ENCODE peak calls at places on chromosome 21, in eight cellular contexts. A is gastrocnemius medialis, X is K562, Z is AG10803, F is left lung, G is dorsolateral prefrontal cortex, T is GM23248, J is MM.1S. C is an unnamed sample.

GRCh38 chr21:41366522-41367151 is 4.8 kb downstream of the MX2 start:
- DNase-seq in T (peak; percentile 50), G (no peak), J (no peak), F (peak; percentile 73), Z (peak; percentile 80), A (no peak), X (peak; percentile 60), C (no peak)

GRCh38 chr21:36732761-36733160 is 33.8 kb downstream of the SIM2 start:
- DNase-seq in J (no peak), T (no peak), X (no peak), F (no peak), A (no peak), G (no peak), Z (no peak), C (no peak)

GRCh38 chr21:35491920-35492678 is 443.0 kb upstream of the RUNX1 start:
- DNase-seq in F (no peak), A (no peak), Z (no peak), G (no peak), X (no peak), T (no peak), J (no peak), C (no peak)

GRCh38 chr21:28821276-28822063 is 171.2 kb downstream of the LTN1 start:
- DNase-seq in A (no peak), F (no peak), T (peak; percentile 5), X (no peak), G (no peak), J (no peak), Z (no peak), C (no peak)

GRCh38 chr21:41943468-41944250 is 10.2 kb downstream of the C2CD2 start:
- DNase-seq in J (no peak), G (peak; percentile 84), T (no peak), X (no peak), F (no peak), Z (no peak), A (no peak), C (no peak)

GRCh38 chr21:31974454-31974985 is 101.7 kb downstream of the HUNK start:
- DNase-seq in T (no peak), G (peak; percentile 32), F (no peak), X (no peak), A (no peak), J (no peak), Z (no peak), C (peak; percentile 94)

GRCh38 chr21:29649370-29649963 is 290.3 kb downstream of the GRIK1 start:
- DNase-seq in X (peak; percentile 84), F (no peak), G (no peak), Z (no peak), T (no peak), J (no peak), A (no peak), C (no peak)

GRCh38 chr21:35831230-35831629 is 229.1 kb downstream of the SETD4 start:
- DNase-seq in A (no peak), F (no peak), T (no peak), Z (no peak), G (no peak), X (no peak), J (no peak), C (no peak)

GRCh38 chr21:37758997-37759396 is 157.3 kb downstream of the KCNJ6 start:
- DNase-seq in J (peak; percentile 40), Z (peak; percentile 63), T (peak; percentile 68), A (no peak), G (no peak), X (peak; percentile 50), F (peak; percentile 40), C (peak; percentile 11)

GRCh38 chr21:41970099-41970391 is 16.2 kb upstream of the C2CD2 start:
- DNase-seq in T (no peak), F (no peak), J (no peak), X (no peak), G (no peak), A (no peak), Z (no peak), C (no peak)

GRCh38 chr21:46021978-46022544 is 40.5 kb downstream of the COL6A1 start:
- DNase-seq in T (peak; percentile 54), X (no peak), F (no peak), A (peak; percentile 69), Z (peak; percentile 96), G (no peak), J (no peak), C (no peak)

GRCh38 chr21:41712201-41712600 is 54.7 kb downstream of the RIPK4 start:
- DNase-seq in X (no peak), F (no peak), G (no peak), Z (no peak), T (no peak), A (no peak), J (no peak), C (no peak)

GRCh38 chr21:41957991-41958766 is 4.4 kb upstream of the C2CD2 start:
- DNase-seq in T (peak; percentile 81), G (no peak), F (peak; percentile 58), Z (peak; percentile 90), X (peak; percentile 67), J (no peak), A (peak; percentile 62), C (no peak)

GRCh38 chr21:28083350-28083749 is 909.3 kb downstream of the LTN1 start:
- DNase-seq in J (no peak), Z (no peak), T (no peak), G (no peak), A (no peak), X (no peak), F (no peak), C (no peak)

GRCh38 chr21:35606136-35606535 is 454.2 kb downstream of the SETD4 start:
- DNase-seq in Z (no peak), T (no peak), G (no peak), F (no peak), A (no peak), X (no peak), J (no peak), C (no peak)

GRCh38 chr21:18954415-18954972 is 550.9 kb upstream of the TMPRSS15 start:
- DNase-seq in F (no peak), A (no peak), G (no peak), Z (no peak), X (no peak), J (no peak), T (no peak), C (no peak)

GRCh38 chr21:29217818-29218252 is 80.9 kb upstream of the BACH1 start:
- DNase-seq in J (no peak), X (no peak), Z (peak; percentile 96), F (no peak), A (no peak), T (peak; percentile 94), G (no peak), C (no peak)

GRCh38 chr21:34790834-34791233 is 122.0 kb downstream of the CLIC6 start:
- DNase-seq in G (no peak), Z (no peak), T (no peak), F (no peak), X (no peak), A (no peak), J (no peak), C (no peak)

GRCh38 chr21:34728479-34728878 is 59.7 kb downstream of the CLIC6 start:
- DNase-seq in X (no peak), Z (no peak), T (no peak), G (no peak), J (no peak), F (peak; percentile 58), A (no peak), C (no peak)

DNA sequence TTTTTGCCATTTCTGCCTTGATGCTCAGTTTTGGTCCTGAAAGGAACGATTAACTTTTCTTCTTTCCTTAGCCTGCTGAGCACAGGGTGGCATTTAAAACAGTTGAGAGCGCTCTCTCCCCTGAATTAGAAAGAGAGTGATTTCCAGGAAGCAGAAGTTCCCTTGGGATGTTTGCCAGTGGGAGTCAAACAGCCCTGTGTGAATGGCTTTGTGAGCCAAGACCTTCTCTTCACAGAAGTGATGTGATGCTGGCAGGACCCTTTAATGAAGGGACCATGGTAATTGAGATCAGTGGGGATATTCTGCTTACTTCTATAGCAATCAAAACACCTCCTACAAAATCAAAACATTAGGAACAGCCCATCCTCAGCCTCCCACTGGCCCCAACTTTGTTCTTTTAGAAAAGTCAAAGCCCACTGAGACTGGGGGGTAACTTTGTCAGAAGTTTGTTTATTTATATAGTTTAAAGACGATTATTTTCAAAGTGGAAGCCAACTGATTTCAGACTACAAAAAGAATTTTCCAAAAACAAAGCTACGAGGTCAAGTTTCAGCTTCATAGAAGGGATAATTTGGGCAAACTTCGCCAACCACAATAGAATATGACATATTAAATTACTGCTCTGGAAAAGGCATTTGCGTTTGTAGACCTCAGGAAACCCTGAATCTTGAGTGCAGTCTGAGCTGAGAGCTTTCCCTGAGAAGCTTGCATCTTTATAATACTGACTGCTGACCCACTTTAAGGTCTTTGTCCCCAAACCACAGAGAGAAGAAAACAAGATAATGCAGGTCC is 122.7 kb downstream of the GABPA start:
- DNase-seq in A (no peak), F (no peak), J (no peak), Z (no peak), T (no peak), X (no peak), G (no peak), C (no peak)
- H3K4me3 ChIP-seq in A (no peak overlapping the region), F (no peak overlapping the region), J (no peak overlapping the region), Z (no peak overlapping the region), T (no peak overlapping the region), X (no peak overlapping the region), G (no peak overlapping the region), C (no peak overlapping the region)

GRCh38 chr21:16588433-16588860 is 858.7 kb downstream of the USP25 start:
- DNase-seq in Z (peak; percentile 70), F (peak; percentile 53), A (peak; percentile 73), G (peak; percentile 90), J (no peak), T (peak; percentile 96), X (no peak), C (no peak)
- H3K4me3 ChIP-seq in Z (peak overlapping the region; percentile 59), F (peak overlapping the region; percentile 22), A (peak overlapping the region; percentile 49), G (peak overlapping the region; percentile 62), J (no peak overlapping the region), T (peak overlapping the region; percentile 80), X (no peak overlapping the region), C (no peak overlapping the region)

DNA sequence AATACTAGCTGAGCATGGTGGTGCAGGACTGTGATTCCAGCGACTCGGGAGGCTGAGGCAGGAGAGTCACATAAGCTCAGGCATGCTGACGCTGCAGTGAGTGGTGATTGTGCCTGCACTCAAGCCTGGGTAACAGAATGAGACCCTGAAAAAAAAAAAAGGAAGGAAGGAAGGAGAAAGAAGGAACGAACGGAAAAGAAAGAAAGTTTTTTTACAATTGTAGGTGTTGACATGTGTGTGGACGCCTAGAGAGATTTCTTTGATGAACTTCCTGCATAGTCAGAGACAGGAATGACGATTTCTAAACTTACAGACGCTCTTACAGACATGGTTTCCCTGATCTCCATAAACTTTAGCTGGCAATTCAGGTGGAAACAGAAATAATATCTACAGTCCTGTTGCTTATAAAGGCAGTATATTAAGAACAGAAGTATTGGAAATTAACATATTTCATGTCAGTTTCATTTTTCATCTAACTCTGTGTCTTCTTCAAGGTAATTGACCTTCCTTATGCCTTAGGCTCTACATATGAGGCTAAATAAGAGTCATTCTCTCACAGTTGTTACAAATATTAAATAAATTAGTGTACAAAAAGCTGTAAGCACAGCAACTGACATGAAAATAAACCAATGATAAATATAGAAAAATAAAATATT is 4.1 kb downstream of the SAMSN1 start:
- DNase-seq in A (no peak), X (no peak), J (no peak), G (no peak), Z (no peak), T (no peak), F (no peak), C (no peak)
- H3K4me3 ChIP-seq in A (no peak overlapping the region), X (peak overlapping the region; percentile 56), J (no peak overlapping the region), G (no peak overlapping the region), Z (no peak overlapping the region), T (no peak overlapping the region), F (peak overlapping the region; percentile 38), C (peak overlapping the region; percentile 45)

GRCh38 chr21:33070921-33071877 is 1.3 kb downstream of the OLIG1 start:
- DNase-seq in X (no peak), T (peak; percentile 13), G (no peak), Z (no peak), F (no peak), J (peak; percentile 35), A (no peak), C (no peak)
- H3K4me3 ChIP-seq in X (no peak overlapping the region), T (peak overlapping the region; percentile 56), G (peak overlapping the region; percentile 69), Z (no peak overlapping the region), F (peak overlapping the region; percentile 50), J (peak overlapping the region; percentile 74), A (peak overlapping the region; percentile 41), C (peak overlapping the region; percentile 13)

C was measured in Jurkat, Clone E6-1.